ENCODE peak calls at places on chromosomes 4 and X, in ten cellular contexts. Z, O, K, A, P, G, I, M, D and C are unnamed samples.

GRCh38 chrX:108165349-108166111 is 74.0 kb downstream of the ATG4A start:
- DNase-seq in Z (peak; percentile 54), O (no peak), K (no peak), A (no peak), P (no peak), G (no peak), I (no peak), M (peak; percentile 38), D (no peak), C (no peak)

GRCh38 chr4:30386266-30386895 is 333.8 kb upstream of the PCDH7 start:
- DNase-seq in Z (no peak), O (no peak), K (no peak), A (no peak), P (no peak), G (no peak), I (no peak), M (no peak), D (no peak), C (no peak)

GRCh38 chr4:139082750-139083532 is 67.4 kb downstream of the NOCT start:
- DNase-seq in Z (peak; percentile 96), O (peak; percentile 97), K (peak; percentile 97), A (peak; percentile 99), P (peak; percentile 96), G (peak; percentile 95), I (peak; percentile 92), M (peak; percentile 99), D (peak; percentile 97), C (peak; percentile 94)

GRCh38 chr4:158996669-158997074 is 106.2 kb upstream of the RAPGEF2 start:
- DNase-seq in Z (peak; percentile 87), O (no peak), K (no peak), A (no peak), P (no peak), G (no peak), I (no peak), M (peak; percentile 91), D (no peak), C (no peak)

GRCh38 chr4:7876096-7876993 is 63.3 kb downstream of the AFAP1 start:
- DNase-seq in Z (peak; percentile 85), O (no peak), K (no peak), A (no peak), P (no peak), G (no peak), I (no peak), M (peak; percentile 34), D (no peak), C (peak; percentile 45)

GRCh38 chr4:126611900-126612299 is 1020.9 kb upstream of the INTU start:
- DNase-seq in Z (no peak), O (no peak), K (no peak), A (no peak), P (no peak), G (no peak), I (no peak), M (no peak), D (no peak), C (no peak)

GRCh38 chr4:138977525-138977924 is 38.1 kb upstream of the NOCT start:
- DNase-seq in Z (no peak), O (no peak), K (no peak), A (no peak), P (no peak), G (no peak), I (no peak), M (no peak), D (no peak), C (no peak)

GRCh38 chr4:122765702-122766352 is 33.3 kb downstream of the BBS12 start:
- DNase-seq in Z (peak; percentile 73), O (no peak), K (no peak), A (no peak), P (no peak), G (no peak), I (no peak), M (no peak), D (no peak), C (no peak)

GRCh38 chrX:104347860-104348259 is 93.1 kb upstream of the ESX1 start:
- DNase-seq in Z (no peak), O (no peak), K (no peak), A (no peak), P (no peak), G (no peak), I (no peak), M (no peak), D (no peak), C (no peak)

GRCh38 chr4:38163216-38164006 is 203.2 kb downstream of the PTTG2 start:
- DNase-seq in Z (peak; percentile 19), O (no peak), K (no peak), A (no peak), P (no peak), G (peak; percentile 30), I (peak; percentile 37), M (no peak), D (no peak), C (no peak)

GRCh38 chr4:139469216-139469615 is 15.3 kb downstream of the RAB33B start:
- DNase-seq in Z (no peak), O (no peak), K (no peak), A (no peak), P (no peak), G (no peak), I (no peak), M (no peak), D (no peak), C (no peak)

GRCh38 chrX:19792412-19792811 is 95.0 kb downstream of the SH3KBP1 start:
- DNase-seq in Z (no peak), O (no peak), K (no peak), A (no peak), P (no peak), G (no peak), I (no peak), M (no peak), D (no peak), C (no peak)

GRCh38 chr4:7761720-7762119 is 177.9 kb downstream of the AFAP1 start:
- DNase-seq in Z (peak; percentile 57), O (no peak), K (peak; percentile 89), A (peak; percentile 89), P (peak; percentile 86), G (peak; percentile 46), I (peak; percentile 46), M (peak; percentile 86), D (peak; percentile 73), C (peak; percentile 43)

GRCh38 chrX:140432328-140433025 is 72.4 kb downstream of the SOX3 start:
- DNase-seq in Z (no peak), O (peak; percentile 73), K (no peak), A (peak; percentile 76), P (no peak), G (peak; percentile 70), I (peak; percentile 72), M (no peak), D (no peak), C (no peak)

GRCh38 chrX:113470166-113470565 is 629.5 kb upstream of the AMOT start:
- DNase-seq in Z (no peak), O (no peak), K (no peak), A (no peak), P (no peak), G (no peak), I (no peak), M (no peak), D (no peak), C (no peak)

DNA sequence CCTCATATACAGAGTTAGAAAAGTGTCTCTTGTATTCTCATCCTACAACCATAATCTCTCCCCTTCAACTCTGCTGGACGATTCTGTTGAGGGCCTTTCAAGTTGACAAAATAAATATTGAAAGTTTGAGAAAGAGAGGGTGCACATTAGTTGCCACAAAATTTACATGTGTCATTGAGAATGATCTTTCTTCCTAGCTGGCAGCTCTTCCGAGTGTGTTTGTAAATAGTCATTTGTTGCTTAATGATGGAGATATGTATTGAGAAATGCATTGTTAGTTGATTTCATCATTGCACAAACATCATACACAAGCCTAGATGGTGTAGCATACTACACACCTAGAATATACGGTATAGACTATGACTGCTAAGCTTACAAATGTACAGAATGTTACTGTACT is 632.8 kb upstream of the AMOT start:
- DNase-seq in Z (no peak), O (no peak), K (no peak), A (no peak), P (no peak), G (no peak), I (no peak), M (no peak), D (no peak), C (no peak)
- H3K27ac ChIP-seq in Z (no peak overlapping the region), O (no peak overlapping the region), K (no peak overlapping the region), A (no peak overlapping the region), P (no peak overlapping the region), G (no peak overlapping the region), I (no peak overlapping the region), M (no peak overlapping the region), D (no peak overlapping the region), C (no peak overlapping the region)

DNA sequence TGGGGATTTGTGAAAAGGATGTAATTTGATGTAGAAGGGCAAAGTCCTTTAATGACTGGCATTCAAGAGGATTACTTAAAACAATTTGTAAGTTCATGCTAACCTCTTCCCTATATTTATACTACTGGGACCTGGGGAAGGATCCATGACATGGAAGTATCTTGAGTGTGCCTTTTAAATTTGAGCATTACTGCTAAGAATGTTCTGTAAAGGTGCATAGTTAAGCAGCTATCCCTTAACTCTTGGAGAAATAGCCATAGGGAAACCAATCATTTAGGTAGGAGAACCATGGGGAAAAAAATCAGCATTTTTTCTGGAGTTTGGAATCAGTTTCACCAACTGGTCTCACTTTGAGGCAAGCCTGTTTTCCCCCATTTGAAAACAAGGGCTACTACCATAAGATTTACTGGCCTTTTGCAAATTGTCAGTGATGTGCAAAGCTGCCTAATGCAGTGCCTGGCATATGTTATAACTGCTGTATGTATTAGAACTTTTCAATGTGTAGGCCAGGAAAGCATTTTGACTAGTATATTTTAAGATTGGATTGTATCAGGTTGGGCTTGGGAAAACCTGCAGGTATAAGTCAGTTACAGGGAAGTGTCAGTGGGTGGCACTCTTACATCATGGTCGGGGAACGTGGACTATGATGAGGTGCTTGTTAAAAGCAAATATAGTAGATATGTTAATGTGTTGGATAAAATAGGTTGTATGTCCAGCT is 72.1 kb downstream of the PRSS12 start:
- DNase-seq in Z (peak; percentile 71), O (no peak), K (no peak), A (no peak), P (no peak), G (peak; percentile 71), I (peak; percentile 40), M (peak; percentile 68), D (peak; percentile 69), C (peak; percentile 51)
- H3K4me3 ChIP-seq in Z (peak overlapping the region; percentile 76), O (peak overlapping the region; percentile 81), K (peak overlapping the region; percentile 9), A (no peak overlapping the region), P (peak overlapping the region; percentile 76), G (no peak overlapping the region), I (peak overlapping the region; percentile 97), M (peak overlapping the region; percentile 83), D (no peak overlapping the region), C (no peak overlapping the region)

GRCh38 chr4:88939697-88940096 is 117.3 kb downstream of the FAM13A start:
- DNase-seq in Z (no peak), O (no peak), K (no peak), A (no peak), P (no peak), G (no peak), I (no peak), M (no peak), D (no peak), C (no peak)
- H3K27ac ChIP-seq in Z (no peak overlapping the region), O (no peak overlapping the region), K (no peak overlapping the region), A (no peak overlapping the region), P (no peak overlapping the region), G (no peak overlapping the region), I (no peak overlapping the region), M (no peak overlapping the region), D (no peak overlapping the region), C (no peak overlapping the region)

DNA sequence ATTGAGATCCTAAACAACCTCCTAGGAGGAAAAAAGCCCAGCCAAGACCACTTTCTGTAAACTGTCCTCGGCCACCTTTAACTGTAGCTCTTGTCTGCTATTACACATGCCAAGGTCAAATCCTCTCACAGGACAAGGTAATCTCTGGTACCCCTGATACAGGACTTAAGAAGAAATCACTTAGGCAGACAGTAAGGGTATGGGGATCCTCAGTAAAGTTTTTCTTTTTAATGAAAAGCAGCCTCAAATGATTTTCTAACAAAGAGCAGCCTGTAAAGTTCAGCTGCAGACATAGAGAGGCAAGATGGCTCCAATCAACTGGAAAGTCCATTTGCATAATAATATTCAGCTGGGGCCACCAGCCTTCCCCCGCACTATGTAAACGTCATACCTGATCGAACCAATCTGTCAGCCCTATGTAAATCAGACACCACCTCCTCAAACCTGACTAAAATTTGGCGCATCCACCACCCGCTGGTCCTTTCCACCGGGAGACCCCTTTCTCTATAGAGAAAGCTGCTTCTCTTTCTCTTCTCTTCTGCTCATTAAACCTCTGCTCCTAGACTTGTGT is 14.6 kb upstream of the MPP1 start:
- DNase-seq in Z (no peak), O (no peak), K (no peak), A (no peak), P (no peak), G (no peak), I (no peak), M (no peak), D (no peak), C (no peak)
- H3K4me3 ChIP-seq in Z (no peak overlapping the region), O (no peak overlapping the region), K (no peak overlapping the region), A (no peak overlapping the region), P (no peak overlapping the region), G (no peak overlapping the region), I (no peak overlapping the region), M (no peak overlapping the region), D (no peak overlapping the region), C (no peak overlapping the region)